ENCODE peak calls at places on chromosomes 6 and 20, in nine cellular contexts. N is hypothalamus, O is stomach, I is upper lobe of right lung, J is HS-5, S is EH, U is NCI-H1105, B is ovary, K is GM13976. Z is an unnamed sample.

GRCh38 chr6:84417261-84417660 is 189.8 kb upstream of the CEP162 start:
- DNase-seq in N (no peak), O (no peak), I (no peak), J (peak; percentile 53), S (peak; percentile 88), U (no peak), B (no peak), K (no peak), Z (no peak)

GRCh38 chr6:117515326-117515725 is 32.9 kb downstream of the DCBLD1 start:
- DNase-seq in N (no peak), O (no peak), I (no peak), J (no peak), S (no peak), U (no peak), B (no peak), K (no peak), Z (no peak)

GRCh38 chr6:146028250-146028789 is 542 bp upstream of the GRM1 start:
- DNase-seq in N (no peak), O (peak; percentile 55), I (peak; percentile 80), J (no peak), S (peak; percentile 68), U (no peak), B (peak; percentile 60), K (peak; percentile 72), Z (peak; percentile 59)

GRCh38 chr20:38369387-38369786 is 23.1 kb downstream of the LBP start:
- DNase-seq in N (no peak), O (no peak), I (no peak), J (no peak), S (peak; percentile 27), U (no peak), B (no peak), K (no peak), Z (no peak)

GRCh38 chr6:37554480-37554819 is 54.8 kb upstream of the CCDC167 start:
- DNase-seq in N (no peak), O (no peak), I (no peak), J (no peak), S (peak; percentile 77), U (no peak), B (no peak), K (no peak), Z (no peak)

GRCh38 chr20:9241232-9241692 is 172.4 kb downstream of the PLCB4 start:
- DNase-seq in N (no peak), O (no peak), I (no peak), J (peak; percentile 80), S (peak; percentile 79), U (no peak), B (no peak), K (no peak), Z (no peak)

GRCh38 chr6:30378290-30378937 is 33.5 kb downstream of the RPP21 start:
- DNase-seq in N (no peak), O (no peak), I (no peak), J (no peak), S (peak; percentile 32), U (no peak), B (no peak), K (no peak), Z (no peak)

GRCh38 chr20:46803446-46804020 is 91.1 kb upstream of the EYA2 start:
- DNase-seq in N (no peak), O (no peak), I (no peak), J (no peak), S (no peak), U (no peak), B (no peak), K (no peak), Z (no peak)

GRCh38 chr6:159871911-159872310 is 18.9 kb upstream of the MAS1 start:
- DNase-seq in N (no peak), O (no peak), I (no peak), J (no peak), S (peak; percentile 7), U (no peak), B (no peak), K (no peak), Z (no peak)

GRCh38 chr20:51014797-51015722 is 7.8 kb downstream of the KCNG1 start:
- DNase-seq in N (no peak), O (peak; percentile 35), I (no peak), J (no peak), S (peak; percentile 77), U (peak; percentile 42), B (no peak), K (peak; percentile 64), Z (no peak)

GRCh38 chr6:137480431-137480830 is 13.8 kb downstream of the OLIG3 start:
- DNase-seq in N (no peak), O (no peak), I (no peak), J (no peak), S (no peak), U (no peak), B (no peak), K (no peak), Z (no peak)

GRCh38 chr20:32780749-32781402 is 18.7 kb downstream of the DNMT3B start:
- DNase-seq in N (no peak), O (no peak), I (no peak), J (no peak), S (no peak), U (no peak), B (no peak), K (no peak), Z (no peak)

GRCh38 chr6:142833054-142833453 is 111.9 kb downstream of the HIVEP2 start:
- DNase-seq in N (no peak), O (no peak), I (no peak), J (peak; percentile 88), S (peak; percentile 96), U (no peak), B (no peak), K (no peak), Z (no peak)

GRCh38 chr6:13285705-13286104 is 42.6 kb downstream of the TBC1D7 start:
- DNase-seq in N (no peak), O (no peak), I (no peak), J (no peak), S (no peak), U (no peak), B (no peak), K (no peak), Z (no peak)

GRCh38 chr6:136470044-136470443 is 80.2 kb downstream of the MAP7 start:
- DNase-seq in N (no peak), O (no peak), I (no peak), J (no peak), S (no peak), U (no peak), B (no peak), K (no peak), Z (no peak)

GRCh38 chr6:95087394-95088097 is 489.8 kb upstream of the MANEA start:
- DNase-seq in N (no peak), O (no peak), I (no peak), J (peak; percentile 79), S (peak; percentile 1), U (peak; percentile 97), B (no peak), K (no peak), Z (no peak)

GRCh38 chr6:149122850-149123821 is 194.4 kb upstream of the TAB2 start:
- DNase-seq in N (no peak), O (no peak), I (no peak), J (no peak), S (no peak), U (no peak), B (no peak), K (no peak), Z (no peak)

GRCh38 chr20:32626859-32627636 is 41.9 kb upstream of the NOL4L start:
- DNase-seq in N (no peak), O (peak; percentile 61), I (no peak), J (no peak), S (no peak), U (peak; percentile 94), B (no peak), K (peak; percentile 59), Z (no peak)

GRCh38 chr20:17505664-17506517 is 25.3 kb downstream of the BFSP1 start:
- DNase-seq in N (no peak), O (no peak), I (no peak), J (no peak), S (peak; percentile 61), U (no peak), B (peak; percentile 40), K (peak; percentile 41), Z (no peak)

GRCh38 chr6:155327326-155328073 is 13.2 kb upstream of the TFB1M start:
- DNase-seq in N (no peak), O (peak; percentile 61), I (no peak), J (peak; percentile 47), S (peak; percentile 74), U (peak; percentile 64), B (peak; percentile 78), K (peak; percentile 40), Z (peak; percentile 29)

GRCh38 chr6:151136141-151136755 is 103.5 kb upstream of the AKAP12 start:
- DNase-seq in N (no peak), O (no peak), I (no peak), J (no peak), S (no peak), U (no peak), B (no peak), K (no peak), Z (no peak)

GRCh38 chr6:149856256-149856994 is 7.7 kb downstream of the LRP11 start:
- DNase-seq in N (no peak), O (no peak), I (no peak), J (no peak), S (no peak), U (no peak), B (no peak), K (no peak), Z (no peak)

GRCh38 chr20:576156-576555 is 32.6 kb upstream of the CSNK2A1 start:
- DNase-seq in N (no peak), O (no peak), I (no peak), J (no peak), S (no peak), U (no peak), B (no peak), K (no peak), Z (no peak)

GRCh38 chr6:145372671-145373123 is 362.6 kb downstream of the EPM2A start:
- DNase-seq in N (no peak), O (peak; percentile 33), I (no peak), J (peak; percentile 16), S (peak; percentile 76), U (no peak), B (no peak), K (peak; percentile 36), Z (no peak)

GRCh38 chr6:137286926-137287325 is 67.7 kb upstream of the IFNGR1 start:
- DNase-seq in N (no peak), O (no peak), I (no peak), J (no peak), S (no peak), U (no peak), B (no peak), K (no peak), Z (no peak)

GRCh38 chr20:12998046-12998445 is 10.7 kb upstream of the SPTLC3 start:
- DNase-seq in N (no peak), O (no peak), I (no peak), J (no peak), S (no peak), U (no peak), B (no peak), K (no peak), Z (no peak)

GRCh38 chr6:47434372-47435253 is 43.0 kb upstream of the CD2AP start:
- DNase-seq in N (no peak), O (no peak), I (no peak), J (no peak), S (no peak), U (no peak), B (no peak), K (no peak), Z (no peak)

GRCh38 chr6:142945446-142946180 is 637 bp upstream of the HIVEP2 start:
- DNase-seq in N (no peak), O (peak; percentile 49), I (peak; percentile 83), J (no peak), S (peak; percentile 41), U (peak; percentile 18), B (peak; percentile 84), K (peak; percentile 62), Z (no peak)

GRCh38 chr20:1945660-1946059 is 48.2 kb downstream of the PDYN start:
- DNase-seq in N (no peak), O (no peak), I (no peak), J (no peak), S (no peak), U (no peak), B (no peak), K (no peak), Z (no peak)

GRCh38 chr6:134589512-134589911 is 271.6 kb upstream of the SGK1 start:
- DNase-seq in N (no peak), O (no peak), I (no peak), J (peak; percentile 95), S (peak; percentile 100), U (no peak), B (no peak), K (no peak), Z (no peak)

GRCh38 chr6:112155900-112156299 is 68.5 kb downstream of the FAM229B start:
- DNase-seq in N (no peak), O (no peak), I (no peak), J (no peak), S (peak; percentile 41), U (no peak), B (no peak), K (no peak), Z (no peak)

Z was measured in psoas muscle.